ENCODE peak calls at places on chromosomes 11 and 22, in nine cellular contexts. M is cardiac fibroblast, Y is BE2C, Q is Calu3, O is foreskin keratinocyte, J is GM23338, F is RWPE1, E is tibial nerve, R is endothelial cell. H is an unnamed sample.

GRCh38 chr11:34218067-34218466 is 112.6 kb downstream of the NAT10 start:
- DNase-seq in Y (no peak), O (no peak), Q (no peak), J (no peak), E (no peak), F (no peak), M (no peak), R (no peak), H (no peak)

GRCh38 chr11:26719289-26719688 is 2.6 kb downstream of the SLC5A12 start:
- DNase-seq in O (no peak), E (no peak), R (no peak), F (no peak), M (no peak), J (no peak), Q (no peak), Y (no peak), H (no peak)

GRCh38 chr22:41047741-41048140 is 44.7 kb upstream of the EP300 start:
- DNase-seq in E (no peak), Q (no peak), F (no peak), Y (no peak), R (no peak), J (no peak), O (no peak), M (peak; percentile 22), H (no peak)

GRCh38 chr11:94423467-94423866 is 22.2 kb upstream of the GPR83 start:
- DNase-seq in R (no peak), Y (no peak), F (no peak), M (no peak), E (no peak), Q (no peak), O (no peak), J (no peak), H (peak; percentile 24)

GRCh38 chr11:117096973-117097566 is 1.2 kb downstream of the SIK3 start:
- DNase-seq in R (no peak), M (no peak), F (no peak), J (no peak), Y (no peak), Q (no peak), E (no peak), O (no peak), H (no peak)

GRCh38 chr11:6489338-6489737 is 7.7 kb upstream of the DNHD1 start:
- DNase-seq in F (no peak), Q (no peak), E (no peak), Y (no peak), M (no peak), O (no peak), J (no peak), R (no peak), H (no peak)

GRCh38 chr11:97557399-97557798 is 1167.6 kb downstream of the JRKL start:
- DNase-seq in J (no peak), F (no peak), M (peak; percentile 56), R (no peak), E (no peak), O (no peak), Q (no peak), Y (no peak), H (no peak)

GRCh38 chr22:19750666-19751490 is 9.7 kb upstream of the TBX1 start:
- DNase-seq in E (no peak), J (no peak), Y (no peak), R (no peak), Q (no peak), M (no peak), F (no peak), O (no peak), H (no peak)

GRCh38 chr11:58578136-58578634 is 678 bp upstream of the ZFP91 start:
- DNase-seq in M (peak; percentile 99), J (peak; percentile 98), Q (peak; percentile 92), R (peak; percentile 87), F (peak; percentile 83), O (peak; percentile 99), E (peak; percentile 85), Y (peak; percentile 81), H (peak; percentile 95)

GRCh38 chr11:58578635-58579191 is at the start of gene ZFP91:
- DNase-seq in Q (peak; percentile 93), O (peak; percentile 95), J (peak; percentile 99), E (peak; percentile 98), F (peak; percentile 94), Y (peak; percentile 93), R (peak; percentile 94), M (peak; percentile 99), H (peak; percentile 95)

GRCh38 chr11:58575377-58576020 is at the start of gene LPXN:
- DNase-seq in Q (no peak), F (no peak), Y (no peak), M (peak; percentile 8), O (peak; percentile 74), J (no peak), E (no peak), R (no peak), H (no peak)

GRCh38 chr11:58577441-58578135 is 1.3 kb upstream of the ZFP91 start:
- DNase-seq in Q (no peak), O (peak; percentile 81), F (peak; percentile 82), M (peak; percentile 74), R (peak; percentile 46), J (no peak), Y (peak; percentile 7), E (peak; percentile 28), H (peak; percentile 47)

DNA sequence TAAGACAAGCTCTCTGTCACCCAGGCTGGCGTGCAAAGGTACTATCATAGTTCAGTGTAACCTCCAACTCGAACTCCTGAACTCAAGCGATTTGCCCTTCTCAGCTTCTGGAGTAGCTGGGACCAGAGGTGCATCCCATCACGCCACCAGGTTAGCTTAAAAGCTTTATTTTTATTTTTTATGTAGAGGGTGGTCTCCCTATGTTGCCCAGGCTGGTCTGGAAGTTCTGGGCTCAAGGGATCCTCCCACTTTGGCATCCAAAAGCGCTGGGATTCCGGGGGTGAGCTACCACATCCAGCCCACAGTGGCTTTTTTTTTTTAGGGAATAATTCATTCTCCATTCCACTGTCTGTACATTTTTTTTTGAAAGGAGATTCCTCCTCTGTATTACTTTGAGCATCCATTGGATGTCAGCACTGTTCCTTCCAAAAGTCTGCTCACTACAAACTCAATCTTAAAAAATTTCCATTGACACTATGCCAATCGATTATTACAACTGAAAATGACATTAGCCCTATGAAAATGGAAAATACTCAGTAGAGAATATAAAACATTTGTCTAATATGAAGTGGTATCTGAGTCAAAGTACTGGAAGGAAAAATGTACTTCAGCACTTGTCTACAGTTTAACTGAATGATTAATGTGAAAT is 1.3 kb upstream of the LPXN start:
- DNase-seq in Y (no peak), J (no peak), E (no peak), F (peak; percentile 13), M (peak; percentile 57), O (peak; percentile 46), Q (no peak), R (no peak), H (no peak)
- TF ChIP-seq CTCF in Y (peak; percentile 36), J (peak; percentile 36), E (peak; percentile 27), F (peak; percentile 60), M (peak; percentile 43), O (peak; percentile 78), Q (no peak), R (no peak), H (no peak)

GRCh38 chr22:46011627-46012181 is 34.7 kb upstream of the WNT7B start:
- DNase-seq in Q (no peak), R (no peak), J (no peak), Y (peak; percentile 23), M (no peak), O (no peak), F (no peak), E (no peak), H (peak; percentile 9)

GRCh38 chr22:46013460-46014416 is 36.8 kb upstream of the WNT7B start:
- DNase-seq in O (peak; percentile 97), R (peak; percentile 94), J (peak; percentile 90), F (peak; percentile 92), M (peak; percentile 97), E (peak; percentile 80), Y (peak; percentile 98), Q (peak; percentile 98), H (peak; percentile 91)

GRCh38 chr22:46010951-46011626 is 34.1 kb upstream of the WNT7B start:
- DNase-seq in Q (no peak), M (no peak), R (no peak), O (no peak), F (no peak), J (no peak), E (no peak), Y (peak; percentile 52), H (no peak)

GRCh38 chr22:46012881-46013281 is 35.9 kb upstream of the WNT7B start:
- DNase-seq in O (no peak), Y (no peak), F (no peak), J (no peak), R (no peak), E (no peak), M (no peak), Q (no peak), H (peak; percentile 3)

DNA sequence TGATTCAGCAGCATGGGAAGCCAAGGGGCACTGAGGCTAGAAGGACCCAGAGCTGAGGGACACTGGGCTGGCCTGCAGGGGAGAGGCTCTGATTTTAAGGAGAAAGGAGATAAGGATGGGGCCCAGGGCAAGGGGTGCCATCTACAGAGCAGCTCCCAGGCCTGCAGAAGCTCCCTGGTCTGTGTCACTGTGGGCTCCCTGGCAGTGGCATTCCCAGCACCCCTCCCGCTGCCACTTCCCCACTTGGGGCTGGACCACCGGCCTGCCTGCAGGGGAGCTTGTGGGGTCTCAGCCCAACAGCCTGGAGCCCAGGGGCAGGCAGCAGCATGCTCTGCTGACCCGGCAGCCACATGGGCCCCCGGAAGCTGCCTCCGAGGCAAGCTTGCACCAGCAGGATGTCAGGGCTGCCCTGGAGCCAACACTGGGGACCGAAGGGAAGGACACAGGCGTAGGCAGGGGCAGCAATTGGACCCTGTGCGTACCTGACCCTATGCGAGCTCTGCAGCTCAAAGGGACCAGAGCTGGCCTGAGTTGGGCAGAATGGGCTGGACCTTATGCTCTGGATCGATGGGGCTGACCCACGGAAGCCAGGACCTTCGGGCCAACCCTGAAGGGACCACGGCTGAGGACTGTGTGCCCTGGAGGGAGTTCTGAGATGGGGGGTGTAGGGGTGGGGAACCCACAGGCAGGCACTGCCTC is 35.4 kb upstream of the WNT7B start:
- DNase-seq in M (no peak), Q (no peak), O (no peak), R (no peak), E (no peak), Y (peak; percentile 17), F (no peak), J (no peak), H (no peak)
- TF ChIP-seq CTCF in M (no peak), Q (no peak), O (no peak), R (no peak), E (no peak), Y (no peak), F (no peak), J (no peak), H (no peak)

GRCh38 chr11:47269002-47269828 is 718 bp upstream of the MADD start:
- DNase-seq in J (peak; percentile 95), M (peak; percentile 92), Q (peak; percentile 89), E (peak; percentile 77), O (peak; percentile 79), R (peak; percentile 88), Y (peak; percentile 88), F (peak; percentile 90), H (peak; percentile 88)
- TF ChIP-seq CTCF in J (no peak), M (peak; percentile 28), Q (no peak), E (no peak), O (peak; percentile 34), R (no peak), Y (no peak), F (peak; percentile 11), H (no peak)

GRCh38 chr22:23753371-23753770 is 854 bp downstream of the VPREB3 start:
- DNase-seq in F (no peak), Y (no peak), J (no peak), R (no peak), E (no peak), M (no peak), Q (no peak), O (no peak), H (no peak)

GRCh38 chr22:23750744-23751440 is at the start of gene ZNF70:
- DNase-seq in R (peak; percentile 82), O (peak; percentile 69), Y (peak; percentile 91), J (peak; percentile 96), Q (peak; percentile 93), F (peak; percentile 80), E (peak; percentile 73), M (peak; percentile 83), H (peak; percentile 89)

GRCh38 chr22:23752750-23753149 is 1.5 kb downstream of the VPREB3 start:
- DNase-seq in J (no peak), Y (no peak), F (no peak), Q (no peak), M (no peak), E (no peak), R (no peak), O (no peak), H (no peak)

GRCh38 chr22:23751441-23751996 is 607 bp upstream of the ZNF70 start:
- DNase-seq in Y (peak; percentile 33), E (no peak), R (no peak), M (peak; percentile 36), J (peak; percentile 69), Q (peak; percentile 60), O (peak; percentile 22), F (peak; percentile 25), H (peak; percentile 41)

GRCh38 chr22:23752090-23752691 is 1.3 kb upstream of the ZNF70 start:
- DNase-seq in Y (no peak), M (no peak), R (no peak), Q (no peak), J (no peak), O (no peak), F (no peak), E (no peak), H (no peak)
- TF ChIP-seq CTCF in Y (no peak), M (no peak), R (no peak), Q (no peak), J (no peak), O (no peak), F (no peak), E (no peak), H (no peak)